ENCODE peak calls at places on chromosomes 11 and 22, in five cellular contexts. D is stomach, J is brain microvascular endothelial cell, S is suprapubic skin, I is coronary artery. B is an unnamed sample.

GRCh38 chr11:118252688-118253087 is 523 bp upstream of the MPZL3 start:
- DNase-seq in J (no peak), S (no peak), I (no peak), D (no peak), B (no peak)

GRCh38 chr11:64923944-64924909 is at the start of gene PPP2R5B:
- DNase-seq in S (peak), I (peak), J (peak), D (peak), B (peak)

GRCh38 chr11:76680517-76681425 is 10.2 kb upstream of the LRRC32 start:
- DNase-seq in S (peak), I (no peak), J (peak), D (peak), B (peak)

GRCh38 chr22:36258750-36259619 is 6.1 kb downstream of the APOL1 start:
- DNase-seq in I (no peak), D (no peak), J (no peak), S (peak), B (no peak)

GRCh38 chr11:118224512-118225180 is at the start of gene JAML:
- DNase-seq in J (no peak), D (peak), S (no peak), I (no peak), B (peak)

GRCh38 chr11:57249384-57250319 is 12.6 kb upstream of the APLNR start:
- DNase-seq in S (no peak), I (no peak), D (peak), J (peak), B (no peak)

GRCh38 chr11:72069787-72070251 is 10.5 kb downstream of the NUMA1 start:
- DNase-seq in I (peak), D (peak), S (peak), J (peak), B (peak)

GRCh38 chr11:134734446-134734845 is 322.4 kb upstream of the B3GAT1 start:
- DNase-seq in I (no peak), S (peak), D (no peak), J (peak), B (no peak)

GRCh38 chr11:133175111-133175510 is 357.2 kb downstream of the OPCML start:
- DNase-seq in J (no peak), I (no peak), D (no peak), S (no peak), B (no peak)

GRCh38 chr11:68498903-68499883 is 38.6 kb downstream of the PPP6R3 start:
- DNase-seq in J (no peak), D (no peak), S (no peak), I (no peak), B (no peak)

GRCh38 chr11:111623527-111624030 is 21.3 kb downstream of the SIK2 start:
- DNase-seq in I (no peak), J (no peak), S (no peak), D (peak), B (no peak)

GRCh38 chr22:47053865-47054185 is 291.4 kb downstream of the TBC1D22A start:
- DNase-seq in D (no peak), S (no peak), I (no peak), J (peak), B (no peak)

GRCh38 chr22:38239101-38239761 is 33.6 kb downstream of the TMEM184B start:
- DNase-seq in J (peak), D (no peak), S (no peak), I (peak), B (no peak)

GRCh38 chr11:124415356-124415923 is 9.2 kb downstream of the OR8B4 start:
- DNase-seq in D (no peak), I (no peak), J (peak), S (no peak), B (no peak)

GRCh38 chr11:125564357-125564756 is 4.9 kb upstream of the EI24 start:
- DNase-seq in J (no peak), D (peak), I (no peak), S (no peak), B (no peak)

GRCh38 chr22:47303161-47303890 is 540.9 kb downstream of the TBC1D22A start:
- DNase-seq in I (peak), S (peak), D (no peak), J (no peak), B (peak)

GRCh38 chr11:1526785-1527184 is 40.2 kb upstream of the MOB2 start:
- DNase-seq in I (no peak), D (no peak), J (no peak), S (no peak), B (no peak)

GRCh38 chr11:75236062-75236461 is 4.5 kb upstream of the TPBGL start:
- DNase-seq in I (peak), S (no peak), J (no peak), D (peak), B (peak)

GRCh38 chr11:67272327-67273259 is 6.3 kb downstream of the GRK2 start:
- DNase-seq in D (no peak), S (peak), J (no peak), I (no peak), B (peak)
- H3K27ac ChIP-seq in D (peak), S (peak), J (no peak), I (peak), B (peak)

GRCh38 chr11:36409152-36409713 is 100.8 kb downstream of the TRAF6 start:
- DNase-seq in I (no peak), S (no peak), D (no peak), J (peak), B (no peak)
- H3K27ac ChIP-seq in I (peak), S (no peak), D (peak), J (peak), B (peak)

GRCh38 chr11:122882189-122882808 is at the start of gene JHY:
- DNase-seq in D (no peak), J (no peak), I (no peak), S (no peak), B (no peak)

GRCh38 chr11:122883682-122883981 is 1.1 kb downstream of the JHY start:
- DNase-seq in S (no peak), D (no peak), J (no peak), I (no peak), B (no peak)

GRCh38 chr11:122888162-122888561 is 5.6 kb downstream of the JHY start:
- DNase-seq in D (no peak), S (no peak), I (no peak), J (no peak), B (no peak)

GRCh38 chr11:122879785-122880184 is 2.8 kb upstream of the JHY start:
- DNase-seq in I (no peak), D (no peak), J (no peak), S (no peak), B (no peak)

DNA sequence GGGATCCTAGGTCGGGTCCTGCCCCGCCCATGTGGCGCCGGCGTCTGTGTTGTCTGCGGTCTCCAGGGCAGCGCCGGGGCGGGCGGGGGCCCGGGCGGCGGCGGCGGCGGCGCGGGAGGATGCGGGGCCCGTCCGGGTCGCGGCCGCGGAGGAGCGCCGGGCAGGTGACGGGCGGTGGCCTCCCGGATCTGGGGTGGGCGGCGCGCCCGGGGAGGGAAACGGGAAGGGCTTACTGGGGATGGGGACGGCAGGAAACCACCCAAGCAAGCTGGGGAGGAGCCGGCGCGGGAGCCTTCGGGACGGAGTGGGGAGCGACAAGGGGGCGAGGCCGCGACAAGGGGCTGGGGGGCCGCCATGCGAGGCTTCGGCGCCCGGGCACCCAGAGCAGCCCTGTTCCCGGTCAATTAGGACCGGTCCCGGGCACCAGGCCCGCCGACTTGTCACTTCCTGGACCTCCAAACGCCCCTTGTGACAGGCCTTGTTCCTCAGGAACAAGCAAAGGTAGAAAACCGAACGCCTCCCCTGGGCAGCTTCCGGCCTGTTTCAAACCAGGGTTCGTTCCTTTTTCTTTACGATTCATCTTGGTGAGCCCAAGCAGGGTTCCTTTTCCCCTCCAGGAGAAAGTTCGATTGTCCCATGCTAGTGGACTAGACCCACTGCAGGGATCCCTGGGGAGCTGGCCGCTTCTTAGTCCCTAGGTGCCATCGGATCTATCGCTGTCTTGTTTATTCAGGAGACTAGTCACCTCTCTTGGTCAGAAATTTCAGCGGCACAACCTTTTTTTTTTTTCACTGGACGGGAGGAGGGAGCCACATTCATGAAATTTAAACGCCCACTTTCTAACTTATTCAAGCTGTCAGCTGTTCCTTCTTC is 486 bp downstream of the JHY start:
- DNase-seq in J (peak), D (peak), I (peak), S (peak), B (peak)
- H3K27ac ChIP-seq in J (peak), D (peak), I (peak), S (peak), B (peak)

DNA sequence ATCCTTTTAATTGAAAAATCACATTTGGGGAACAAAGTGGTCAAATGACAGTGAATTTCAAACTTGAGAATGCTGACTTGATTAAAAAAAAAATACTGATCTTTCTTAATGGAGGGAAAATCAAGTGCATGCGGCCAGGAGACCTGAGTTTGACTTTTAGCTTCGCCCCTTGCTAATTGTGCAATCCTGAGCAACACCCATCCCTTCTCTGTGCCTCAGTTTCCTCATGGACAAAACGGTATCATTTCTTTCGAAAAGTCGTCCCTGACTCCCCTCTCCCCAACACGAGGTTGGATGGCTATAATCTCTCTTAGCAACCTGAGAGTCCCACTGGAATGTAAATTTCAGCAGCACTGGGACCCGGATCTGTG is 959 bp upstream of the FJX1 start:
- DNase-seq in D (no peak), I (no peak), S (no peak), J (no peak), B (no peak)
- H3K27ac ChIP-seq in D (peak), I (peak), S (no peak), J (peak), B (no peak)

GRCh38 chr11:126834149-126834548 is 166.4 kb downstream of the KIRREL3 start:
- DNase-seq in D (no peak), I (no peak), S (no peak), J (peak), B (no peak)
- H3K27ac ChIP-seq in D (no peak), I (no peak), S (no peak), J (no peak), B (no peak)

DNA sequence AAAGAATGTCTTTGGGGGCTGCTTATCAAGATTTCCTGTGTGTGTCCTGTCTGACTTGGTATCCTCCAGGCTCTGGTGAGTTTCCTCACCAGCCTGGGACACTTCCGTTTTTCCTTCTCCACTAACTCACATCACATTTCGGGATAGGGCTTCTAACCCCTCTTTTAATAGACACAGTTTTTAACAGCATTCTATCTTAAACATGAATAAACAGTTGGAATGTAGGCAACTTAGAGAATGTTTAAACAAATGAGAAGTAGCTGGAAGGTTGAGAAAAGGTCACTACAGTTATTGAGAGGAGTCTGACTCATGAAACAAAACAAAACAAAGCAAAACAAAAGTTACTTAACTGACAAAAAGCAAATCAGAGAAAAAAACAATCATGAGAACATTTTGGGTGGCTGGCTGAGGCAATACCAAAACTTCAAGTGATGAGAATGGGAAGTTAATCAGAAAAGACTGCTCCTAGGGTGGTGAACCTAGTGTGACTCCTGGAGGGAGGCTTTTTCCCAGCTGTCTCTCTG is 64.7 kb upstream of the CTSC start:
- DNase-seq in I (no peak), D (no peak), J (peak), S (no peak), B (no peak)
- H3K27ac ChIP-seq in I (peak), D (peak), J (peak), S (no peak), B (no peak)

GRCh38 chr22:40436460-40437431 is 66.4 kb downstream of the SGSM3 start:
- DNase-seq in D (no peak), I (no peak), J (peak), S (no peak), B (peak)
- H3K27ac ChIP-seq in D (peak), I (peak), J (peak), S (peak), B (no peak)

DNA sequence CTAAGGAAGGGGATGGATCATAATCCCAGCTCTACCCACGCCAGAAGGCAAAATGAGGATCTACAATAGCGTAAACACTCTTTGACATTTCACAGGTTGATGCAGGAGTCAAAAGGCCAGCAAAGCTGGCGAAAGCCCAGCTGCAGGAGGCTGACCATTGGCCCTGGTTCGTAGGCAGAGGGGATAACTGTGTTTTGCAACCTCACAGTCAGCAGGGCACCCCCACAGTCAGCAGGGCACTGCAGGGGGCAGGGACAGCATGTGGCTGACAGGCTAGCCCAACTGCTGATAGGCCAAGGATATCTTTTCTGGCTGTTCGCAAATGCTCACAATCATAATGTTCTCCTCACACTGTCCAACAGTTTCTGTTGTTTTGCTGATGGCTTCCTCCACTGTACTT is 372.7 kb downstream of the BUD13 start:
- DNase-seq in I (no peak), J (no peak), D (no peak), S (no peak), B (no peak)
- H3K27ac ChIP-seq in I (no peak), J (no peak), D (no peak), S (no peak), B (no peak)

GRCh38 chr11:44066732-44067131 is 662 bp downstream of the ACCS start:
- DNase-seq in D (no peak), S (no peak), J (peak), I (no peak), B (peak)
- H3K27ac ChIP-seq in D (peak), S (peak), J (peak), I (peak), B (peak)

GRCh38 chr22:29626497-29627195 is 23.2 kb downstream of the NF2 start:
- DNase-seq in S (no peak), D (no peak), I (no peak), J (peak), B (no peak)

GRCh38 chr22:29623059-29623458 is 19.6 kb downstream of the NF2 start:
- DNase-seq in I (no peak), J (no peak), D (no peak), S (no peak), B (no peak)

GRCh38 chr22:29627196-29627535 is 23.7 kb downstream of the NF2 start:
- DNase-seq in D (no peak), J (no peak), I (no peak), S (no peak), B (no peak)

GRCh38 chr22:29623553-29624169 is 20.2 kb downstream of the NF2 start:
- DNase-seq in I (no peak), J (no peak), D (no peak), S (no peak), B (no peak)

GRCh38 chr22:29625090-29625825 is 21.8 kb downstream of the NF2 start:
- DNase-seq in S (no peak), I (no peak), J (peak), D (peak), B (peak)
- H3K27ac ChIP-seq in S (peak), I (no peak), J (peak), D (peak), B (no peak)

B was measured in Peyer's patch.